ENCODE peak calls at places on chromosomes 11 and 22, in six cellular contexts. One of them, this sample, is unnamed. For H3K9me3, the result is how much of the 10 kb centered on the place peaks cover.

GRCh38 chr11:124717786-124718634 is 21.7 kb upstream of the NRGN start:
- DNase-seq in BE2C: peak
- DNase-seq in neuronal stem cell: peak
- DNase-seq in ovary: peak
- DNase-seq in endodermal cell: peak
- DNase-seq in heart left ventricle: no peak
- DNase-seq in this sample: no peak

GRCh38 chr11:85886089-85887056 is 31.2 kb downstream of the CCDC83 start:
- DNase-seq in BE2C: no peak
- DNase-seq in neuronal stem cell: no peak
- DNase-seq in ovary: no peak
- DNase-seq in endodermal cell: no peak
- DNase-seq in heart left ventricle: no peak
- DNase-seq in this sample: no peak

GRCh38 chr22:27554106-27554814 is 247.3 kb downstream of the MN1 start:
- DNase-seq in BE2C: no peak
- DNase-seq in neuronal stem cell: no peak
- DNase-seq in ovary: peak
- DNase-seq in endodermal cell: no peak
- DNase-seq in heart left ventricle: no peak
- DNase-seq in this sample: no peak

GRCh38 chr11:2732940-2733628 is 33.3 kb upstream of the KCNQ1OT1 start:
- DNase-seq in BE2C: no peak
- DNase-seq in neuronal stem cell: no peak
- DNase-seq in ovary: no peak
- DNase-seq in endodermal cell: no peak
- DNase-seq in heart left ventricle: no peak
- DNase-seq in this sample: no peak

GRCh38 chr11:112637046-112637445 is 324.2 kb upstream of the NCAM1 start:
- DNase-seq in BE2C: peak
- DNase-seq in neuronal stem cell: no peak
- DNase-seq in ovary: no peak
- DNase-seq in endodermal cell: no peak
- DNase-seq in heart left ventricle: no peak
- DNase-seq in this sample: no peak

GRCh38 chr11:3127706-3128355 is 37.3 kb downstream of the OSBPL5 start:
- DNase-seq in BE2C: peak
- DNase-seq in neuronal stem cell: no peak
- DNase-seq in ovary: peak
- DNase-seq in endodermal cell: no peak
- DNase-seq in heart left ventricle: peak
- DNase-seq in this sample: peak

GRCh38 chr11:2737226-2737590 is 37.4 kb upstream of the KCNQ1OT1 start:
- DNase-seq in BE2C: no peak
- DNase-seq in neuronal stem cell: no peak
- DNase-seq in ovary: no peak
- DNase-seq in endodermal cell: no peak
- DNase-seq in heart left ventricle: no peak
- DNase-seq in this sample: no peak

GRCh38 chr22:39242809-39243442 is 1.9 kb downstream of the PDGFB start:
- DNase-seq in BE2C: no peak
- DNase-seq in neuronal stem cell: no peak
- DNase-seq in ovary: no peak
- DNase-seq in endodermal cell: peak
- DNase-seq in heart left ventricle: no peak
- DNase-seq in this sample: peak

GRCh38 chr22:50083462-50084081 is 1.7 kb downstream of the MLC1 start:
- DNase-seq in BE2C: no peak
- DNase-seq in neuronal stem cell: no peak
- DNase-seq in ovary: no peak
- DNase-seq in endodermal cell: peak
- DNase-seq in heart left ventricle: no peak
- DNase-seq in this sample: no peak

GRCh38 chr11:116697639-116698038 is 75.1 kb downstream of the BUD13 start:
- DNase-seq in BE2C: no peak
- DNase-seq in neuronal stem cell: no peak
- DNase-seq in ovary: no peak
- DNase-seq in endodermal cell: no peak
- DNase-seq in heart left ventricle: no peak
- DNase-seq in this sample: no peak

GRCh38 chr11:114145166-114145695 is 85.7 kb downstream of the ZBTB16 start:
- DNase-seq in BE2C: no peak
- DNase-seq in neuronal stem cell: no peak
- DNase-seq in ovary: no peak
- DNase-seq in endodermal cell: no peak
- DNase-seq in heart left ventricle: no peak
- DNase-seq in this sample: no peak

GRCh38 chr11:17412488-17413180 is 24.2 kb upstream of the KCNJ11 start:
- DNase-seq in BE2C: no peak
- DNase-seq in neuronal stem cell: peak
- DNase-seq in ovary: no peak
- DNase-seq in endodermal cell: no peak
- DNase-seq in heart left ventricle: no peak
- DNase-seq in this sample: no peak

GRCh38 chr11:6251120-6251733 is 8.4 kb upstream of the CCKBR start:
- DNase-seq in BE2C: peak
- DNase-seq in neuronal stem cell: peak
- DNase-seq in ovary: peak
- DNase-seq in endodermal cell: peak
- DNase-seq in heart left ventricle: peak
- DNase-seq in this sample: no peak

GRCh38 chr11:61718613-61719302 is 33.7 kb upstream of the MYRF start:
- DNase-seq in BE2C: peak
- DNase-seq in neuronal stem cell: peak
- DNase-seq in ovary: peak
- DNase-seq in endodermal cell: peak
- DNase-seq in heart left ventricle: peak
- DNase-seq in this sample: no peak

GRCh38 chr22:20885557-20886323 is 26.9 kb downstream of the SNAP29 start:
- DNase-seq in BE2C: peak
- DNase-seq in neuronal stem cell: peak
- DNase-seq in ovary: peak
- DNase-seq in endodermal cell: peak
- DNase-seq in heart left ventricle: peak
- DNase-seq in this sample: no peak

GRCh38 chr22:42243802-42244060 is 26.7 kb downstream of the TCF20 start:
- DNase-seq in BE2C: no peak
- DNase-seq in neuronal stem cell: no peak
- DNase-seq in ovary: no peak
- DNase-seq in endodermal cell: no peak
- DNase-seq in heart left ventricle: no peak
- DNase-seq in this sample: no peak
- H3K9me3 ChIP-seq in BE2C: under half
- H3K9me3 ChIP-seq in neuronal stem cell: under half
- H3K9me3 ChIP-seq in ovary: under half
- H3K9me3 ChIP-seq in endodermal cell: under half
- H3K9me3 ChIP-seq in heart left ventricle: under half
- H3K9me3 ChIP-seq in this sample: under half

DNA sequence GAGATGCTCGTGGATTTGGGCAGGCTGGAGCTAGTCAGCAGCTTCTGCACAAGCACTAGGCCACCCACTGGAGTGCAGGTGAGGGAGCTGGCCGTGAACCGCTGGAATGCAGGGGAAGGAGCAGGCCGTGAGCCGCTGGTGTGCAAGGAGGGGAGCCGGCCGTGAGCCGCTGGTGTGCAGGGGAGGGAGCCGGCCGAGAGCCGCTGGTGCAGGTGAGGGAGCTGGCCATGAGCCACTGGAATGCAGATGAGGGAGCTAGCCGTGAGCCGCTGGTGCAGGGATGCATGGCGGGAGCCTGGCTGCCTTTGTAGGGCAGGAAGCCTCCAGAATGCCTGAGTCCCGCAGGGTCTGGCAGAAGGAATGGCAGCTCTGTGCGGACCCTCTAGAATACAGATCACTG is 4220.0 kb upstream of the OR11H1 start:
- DNase-seq in BE2C: no peak
- DNase-seq in neuronal stem cell: no peak
- DNase-seq in ovary: no peak
- DNase-seq in endodermal cell: no peak
- DNase-seq in heart left ventricle: no peak
- DNase-seq in this sample: no peak
- H3K9me3 ChIP-seq in BE2C: under half
- H3K9me3 ChIP-seq in neuronal stem cell: under half
- H3K9me3 ChIP-seq in ovary: under half
- H3K9me3 ChIP-seq in endodermal cell: half or more
- H3K9me3 ChIP-seq in heart left ventricle: under half
- H3K9me3 ChIP-seq in this sample: under half

GRCh38 chr22:47294222-47294532 is 531.7 kb downstream of the TBC1D22A start:
- DNase-seq in BE2C: no peak
- DNase-seq in neuronal stem cell: no peak
- DNase-seq in ovary: no peak
- DNase-seq in endodermal cell: no peak
- DNase-seq in heart left ventricle: peak
- DNase-seq in this sample: no peak

GRCh38 chr22:47295226-47295901 is 532.9 kb downstream of the TBC1D22A start:
- DNase-seq in BE2C: no peak
- DNase-seq in neuronal stem cell: no peak
- DNase-seq in ovary: no peak
- DNase-seq in endodermal cell: peak
- DNase-seq in heart left ventricle: no peak
- DNase-seq in this sample: no peak

GRCh38 chr22:47295982-47296381 is 533.5 kb downstream of the TBC1D22A start:
- DNase-seq in BE2C: no peak
- DNase-seq in neuronal stem cell: no peak
- DNase-seq in ovary: no peak
- DNase-seq in endodermal cell: peak
- DNase-seq in heart left ventricle: no peak
- DNase-seq in this sample: no peak

GRCh38 chr22:47293368-47294221 is 531.1 kb downstream of the TBC1D22A start:
- DNase-seq in BE2C: no peak
- DNase-seq in neuronal stem cell: no peak
- DNase-seq in ovary: peak
- DNase-seq in endodermal cell: peak
- DNase-seq in heart left ventricle: peak
- DNase-seq in this sample: no peak

DNA sequence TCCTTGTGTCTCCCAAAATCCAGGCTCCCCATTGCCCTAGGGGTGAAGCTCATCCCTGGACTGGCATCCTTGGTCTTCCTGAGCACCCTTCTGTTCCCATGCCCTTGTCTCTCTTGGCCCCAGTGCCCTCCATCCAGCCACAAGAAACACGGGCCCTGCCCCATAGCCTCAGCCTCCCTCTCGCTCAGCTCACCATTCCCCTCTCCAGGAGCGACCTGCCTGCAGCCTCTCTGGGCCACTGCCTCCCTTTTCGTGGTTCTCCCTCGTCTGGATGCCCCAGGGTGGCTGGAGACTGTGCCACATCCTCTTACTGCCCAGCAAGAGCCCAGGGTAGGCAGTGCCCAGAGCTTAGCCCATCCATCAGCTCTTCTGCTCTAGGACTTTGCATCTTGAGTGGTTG is 532.1 kb downstream of the TBC1D22A start:
- DNase-seq in BE2C: no peak
- DNase-seq in neuronal stem cell: no peak
- DNase-seq in ovary: no peak
- DNase-seq in endodermal cell: no peak
- DNase-seq in heart left ventricle: no peak
- DNase-seq in this sample: no peak
- H3K9me3 ChIP-seq in BE2C: under half
- H3K9me3 ChIP-seq in neuronal stem cell: under half
- H3K9me3 ChIP-seq in ovary: under half
- H3K9me3 ChIP-seq in endodermal cell: half or more
- H3K9me3 ChIP-seq in heart left ventricle: under half
- H3K9me3 ChIP-seq in this sample: under half

GRCh38 chr22:47300698-47301405 is 538.4 kb downstream of the TBC1D22A start:
- DNase-seq in BE2C: no peak
- DNase-seq in neuronal stem cell: no peak
- DNase-seq in ovary: no peak
- DNase-seq in endodermal cell: no peak
- DNase-seq in heart left ventricle: no peak
- DNase-seq in this sample: no peak
- H3K9me3 ChIP-seq in BE2C: under half
- H3K9me3 ChIP-seq in neuronal stem cell: under half
- H3K9me3 ChIP-seq in ovary: under half
- H3K9me3 ChIP-seq in endodermal cell: under half
- H3K9me3 ChIP-seq in heart left ventricle: under half
- H3K9me3 ChIP-seq in this sample: under half

GRCh38 chr22:46233231-46233630 is 16.9 kb downstream of the CDPF1 start:
- DNase-seq in BE2C: peak
- DNase-seq in neuronal stem cell: no peak
- DNase-seq in ovary: no peak
- DNase-seq in endodermal cell: no peak
- DNase-seq in heart left ventricle: peak
- DNase-seq in this sample: no peak

GRCh38 chr22:46239261-46240048 is 10.6 kb downstream of the CDPF1 start:
- DNase-seq in BE2C: no peak
- DNase-seq in neuronal stem cell: no peak
- DNase-seq in ovary: no peak
- DNase-seq in endodermal cell: no peak
- DNase-seq in heart left ventricle: no peak
- DNase-seq in this sample: no peak

GRCh38 chr22:46237453-46238158 is 12.5 kb downstream of the CDPF1 start:
- DNase-seq in BE2C: no peak
- DNase-seq in neuronal stem cell: no peak
- DNase-seq in ovary: no peak
- DNase-seq in endodermal cell: no peak
- DNase-seq in heart left ventricle: peak
- DNase-seq in this sample: no peak

GRCh38 chr22:46238541-46238940 is 11.6 kb downstream of the CDPF1 start:
- DNase-seq in BE2C: no peak
- DNase-seq in neuronal stem cell: no peak
- DNase-seq in ovary: no peak
- DNase-seq in endodermal cell: no peak
- DNase-seq in heart left ventricle: no peak
- DNase-seq in this sample: no peak

GRCh38 chr22:46234851-46235437 is 15.1 kb downstream of the CDPF1 start:
- DNase-seq in BE2C: no peak
- DNase-seq in neuronal stem cell: no peak
- DNase-seq in ovary: no peak
- DNase-seq in endodermal cell: no peak
- DNase-seq in heart left ventricle: no peak
- DNase-seq in this sample: no peak
- H3K9me3 ChIP-seq in BE2C: under half
- H3K9me3 ChIP-seq in neuronal stem cell: under half
- H3K9me3 ChIP-seq in ovary: under half
- H3K9me3 ChIP-seq in endodermal cell: under half
- H3K9me3 ChIP-seq in heart left ventricle: under half
- H3K9me3 ChIP-seq in this sample: under half